ENCODE peak calls at places on chromosomes 11 and 22, in seven cellular contexts. One of them, this sample, is unnamed. For H3K4me1, the result is how much of the 10 kb centered on the place peaks cover.

GRCh38 chr11:78318733-78319132 is 98.9 kb downstream of the GAB2 start:
- DNase-seq in cardiac muscle cell: no peak
- DNase-seq in naive thymus-derived CD4-positive, alpha-beta T cell: no peak
- DNase-seq in upper lobe of left lung: no peak
- DNase-seq in adipocyte: peak
- DNase-seq in sigmoid colon: no peak
- DNase-seq in testis: no peak
- DNase-seq in this sample: no peak

GRCh38 chr11:33936745-33937612 is 45.1 kb upstream of the LMO2 start:
- DNase-seq in cardiac muscle cell: peak
- DNase-seq in naive thymus-derived CD4-positive, alpha-beta T cell: no peak
- DNase-seq in upper lobe of left lung: peak
- DNase-seq in adipocyte: peak
- DNase-seq in sigmoid colon: peak
- DNase-seq in testis: peak
- DNase-seq in this sample: no peak

GRCh38 chr11:62444271-62444833 is 25.5 kb downstream of the SCGB1A1 start:
- DNase-seq in cardiac muscle cell: no peak
- DNase-seq in naive thymus-derived CD4-positive, alpha-beta T cell: peak
- DNase-seq in upper lobe of left lung: peak
- DNase-seq in adipocyte: no peak
- DNase-seq in sigmoid colon: peak
- DNase-seq in testis: peak
- DNase-seq in this sample: no peak

GRCh38 chr11:61814958-61815789 is 1.6 kb downstream of the FADS1 start:
- DNase-seq in cardiac muscle cell: peak
- DNase-seq in naive thymus-derived CD4-positive, alpha-beta T cell: no peak
- DNase-seq in upper lobe of left lung: peak
- DNase-seq in adipocyte: peak
- DNase-seq in sigmoid colon: peak
- DNase-seq in testis: peak
- DNase-seq in this sample: peak

GRCh38 chr11:11722246-11722645 is 100.4 kb upstream of the GALNT18 start:
- DNase-seq in cardiac muscle cell: no peak
- DNase-seq in naive thymus-derived CD4-positive, alpha-beta T cell: no peak
- DNase-seq in upper lobe of left lung: no peak
- DNase-seq in adipocyte: no peak
- DNase-seq in sigmoid colon: no peak
- DNase-seq in testis: no peak
- DNase-seq in this sample: no peak

GRCh38 chr22:17418890-17419324 is 49.6 kb downstream of the CECR2 start:
- DNase-seq in cardiac muscle cell: no peak
- DNase-seq in naive thymus-derived CD4-positive, alpha-beta T cell: no peak
- DNase-seq in upper lobe of left lung: no peak
- DNase-seq in adipocyte: no peak
- DNase-seq in sigmoid colon: no peak
- DNase-seq in testis: peak
- DNase-seq in this sample: no peak

GRCh38 chr11:43558056-43558455 is 122.5 kb upstream of the HSD17B12 start:
- DNase-seq in cardiac muscle cell: no peak
- DNase-seq in naive thymus-derived CD4-positive, alpha-beta T cell: no peak
- DNase-seq in upper lobe of left lung: no peak
- DNase-seq in adipocyte: no peak
- DNase-seq in sigmoid colon: no peak
- DNase-seq in testis: no peak
- DNase-seq in this sample: no peak

GRCh38 chr11:116692318-116693106 is 80.3 kb downstream of the BUD13 start:
- DNase-seq in cardiac muscle cell: no peak
- DNase-seq in naive thymus-derived CD4-positive, alpha-beta T cell: no peak
- DNase-seq in upper lobe of left lung: no peak
- DNase-seq in adipocyte: no peak
- DNase-seq in sigmoid colon: peak
- DNase-seq in testis: no peak
- DNase-seq in this sample: no peak

GRCh38 chr11:35420371-35420770 is 1.0 kb upstream of the SLC1A2 start:
- DNase-seq in cardiac muscle cell: peak
- DNase-seq in naive thymus-derived CD4-positive, alpha-beta T cell: no peak
- DNase-seq in upper lobe of left lung: no peak
- DNase-seq in adipocyte: no peak
- DNase-seq in sigmoid colon: no peak
- DNase-seq in testis: no peak
- DNase-seq in this sample: no peak

GRCh38 chr22:40463017-40463631 is 92.7 kb downstream of the SGSM3 start:
- DNase-seq in cardiac muscle cell: no peak
- DNase-seq in naive thymus-derived CD4-positive, alpha-beta T cell: peak
- DNase-seq in upper lobe of left lung: peak
- DNase-seq in adipocyte: no peak
- DNase-seq in sigmoid colon: no peak
- DNase-seq in testis: no peak
- DNase-seq in this sample: peak

GRCh38 chr22:45083659-45084305 is 74.0 kb upstream of the PHF21B start:
- DNase-seq in cardiac muscle cell: no peak
- DNase-seq in naive thymus-derived CD4-positive, alpha-beta T cell: no peak
- DNase-seq in upper lobe of left lung: no peak
- DNase-seq in adipocyte: peak
- DNase-seq in sigmoid colon: no peak
- DNase-seq in testis: no peak
- DNase-seq in this sample: no peak

GRCh38 chr22:31305194-31305593 is 12.9 kb upstream of the PIK3IP1 start:
- DNase-seq in cardiac muscle cell: no peak
- DNase-seq in naive thymus-derived CD4-positive, alpha-beta T cell: no peak
- DNase-seq in upper lobe of left lung: no peak
- DNase-seq in adipocyte: no peak
- DNase-seq in sigmoid colon: no peak
- DNase-seq in testis: no peak
- DNase-seq in this sample: no peak

GRCh38 chr22:47323518-47323917 is 561.1 kb downstream of the TBC1D22A start:
- DNase-seq in cardiac muscle cell: no peak
- DNase-seq in naive thymus-derived CD4-positive, alpha-beta T cell: no peak
- DNase-seq in upper lobe of left lung: no peak
- DNase-seq in adipocyte: no peak
- DNase-seq in sigmoid colon: no peak
- DNase-seq in testis: no peak
- DNase-seq in this sample: no peak

GRCh38 chr11:131980878-131981668 is 610.7 kb downstream of the NTM start:
- DNase-seq in cardiac muscle cell: no peak
- DNase-seq in naive thymus-derived CD4-positive, alpha-beta T cell: no peak
- DNase-seq in upper lobe of left lung: no peak
- DNase-seq in adipocyte: no peak
- DNase-seq in sigmoid colon: no peak
- DNase-seq in testis: no peak
- DNase-seq in this sample: no peak

GRCh38 chr11:110295086-110295485 is 1.3 kb downstream of the RDX start:
- DNase-seq in cardiac muscle cell: no peak
- DNase-seq in naive thymus-derived CD4-positive, alpha-beta T cell: no peak
- DNase-seq in upper lobe of left lung: no peak
- DNase-seq in adipocyte: no peak
- DNase-seq in sigmoid colon: no peak
- DNase-seq in testis: no peak
- DNase-seq in this sample: no peak

GRCh38 chr11:85316967-85317366 is 310.2 kb downstream of the DLG2 start:
- DNase-seq in cardiac muscle cell: no peak
- DNase-seq in naive thymus-derived CD4-positive, alpha-beta T cell: no peak
- DNase-seq in upper lobe of left lung: no peak
- DNase-seq in adipocyte: no peak
- DNase-seq in sigmoid colon: no peak
- DNase-seq in testis: no peak
- DNase-seq in this sample: no peak

GRCh38 chr11:119615003-119615878 is 113.8 kb downstream of the NECTIN1 start:
- DNase-seq in cardiac muscle cell: no peak
- DNase-seq in naive thymus-derived CD4-positive, alpha-beta T cell: no peak
- DNase-seq in upper lobe of left lung: peak
- DNase-seq in adipocyte: peak
- DNase-seq in sigmoid colon: no peak
- DNase-seq in testis: no peak
- DNase-seq in this sample: no peak

GRCh38 chr11:86116386-86116726 is 47.5 kb upstream of the PICALM start:
- DNase-seq in cardiac muscle cell: no peak
- DNase-seq in naive thymus-derived CD4-positive, alpha-beta T cell: no peak
- DNase-seq in upper lobe of left lung: no peak
- DNase-seq in adipocyte: peak
- DNase-seq in sigmoid colon: no peak
- DNase-seq in testis: no peak
- DNase-seq in this sample: no peak

GRCh38 chr22:42560781-42561180 is 7.0 kb downstream of the SERHL2 start:
- DNase-seq in cardiac muscle cell: peak
- DNase-seq in naive thymus-derived CD4-positive, alpha-beta T cell: no peak
- DNase-seq in upper lobe of left lung: no peak
- DNase-seq in adipocyte: peak
- DNase-seq in sigmoid colon: no peak
- DNase-seq in testis: no peak
- DNase-seq in this sample: no peak

GRCh38 chr11:105073486-105074200 is 28.5 kb upstream of the CARD16 start:
- DNase-seq in cardiac muscle cell: no peak
- DNase-seq in naive thymus-derived CD4-positive, alpha-beta T cell: no peak
- DNase-seq in upper lobe of left lung: no peak
- DNase-seq in adipocyte: no peak
- DNase-seq in sigmoid colon: no peak
- DNase-seq in testis: no peak
- DNase-seq in this sample: no peak

GRCh38 chr22:30675436-30675835 is 7.8 kb upstream of the DUSP18 start:
- DNase-seq in cardiac muscle cell: no peak
- DNase-seq in naive thymus-derived CD4-positive, alpha-beta T cell: no peak
- DNase-seq in upper lobe of left lung: no peak
- DNase-seq in adipocyte: no peak
- DNase-seq in sigmoid colon: no peak
- DNase-seq in testis: peak
- DNase-seq in this sample: no peak

GRCh38 chr22:36377022-36377631 is 10.6 kb downstream of the MYH9 start:
- DNase-seq in cardiac muscle cell: no peak
- DNase-seq in naive thymus-derived CD4-positive, alpha-beta T cell: peak
- DNase-seq in upper lobe of left lung: no peak
- DNase-seq in adipocyte: no peak
- DNase-seq in sigmoid colon: no peak
- DNase-seq in testis: no peak
- DNase-seq in this sample: peak
- H3K4me1 ChIP-seq in cardiac muscle cell: under half
- H3K4me1 ChIP-seq in naive thymus-derived CD4-positive, alpha-beta T cell: half or more
- H3K4me1 ChIP-seq in upper lobe of left lung: half or more
- H3K4me1 ChIP-seq in adipocyte: under half
- H3K4me1 ChIP-seq in sigmoid colon: half or more
- H3K4me1 ChIP-seq in testis: under half
- H3K4me1 ChIP-seq in this sample: half or more

GRCh38 chr11:96543177-96543576 is 153.4 kb downstream of the JRKL start:
- DNase-seq in cardiac muscle cell: no peak
- DNase-seq in naive thymus-derived CD4-positive, alpha-beta T cell: no peak
- DNase-seq in upper lobe of left lung: no peak
- DNase-seq in adipocyte: no peak
- DNase-seq in sigmoid colon: no peak
- DNase-seq in testis: no peak
- DNase-seq in this sample: no peak
- H3K4me1 ChIP-seq in cardiac muscle cell: under half
- H3K4me1 ChIP-seq in naive thymus-derived CD4-positive, alpha-beta T cell: under half
- H3K4me1 ChIP-seq in upper lobe of left lung: under half
- H3K4me1 ChIP-seq in adipocyte: under half
- H3K4me1 ChIP-seq in sigmoid colon: under half
- H3K4me1 ChIP-seq in testis: under half
- H3K4me1 ChIP-seq in this sample: under half

DNA sequence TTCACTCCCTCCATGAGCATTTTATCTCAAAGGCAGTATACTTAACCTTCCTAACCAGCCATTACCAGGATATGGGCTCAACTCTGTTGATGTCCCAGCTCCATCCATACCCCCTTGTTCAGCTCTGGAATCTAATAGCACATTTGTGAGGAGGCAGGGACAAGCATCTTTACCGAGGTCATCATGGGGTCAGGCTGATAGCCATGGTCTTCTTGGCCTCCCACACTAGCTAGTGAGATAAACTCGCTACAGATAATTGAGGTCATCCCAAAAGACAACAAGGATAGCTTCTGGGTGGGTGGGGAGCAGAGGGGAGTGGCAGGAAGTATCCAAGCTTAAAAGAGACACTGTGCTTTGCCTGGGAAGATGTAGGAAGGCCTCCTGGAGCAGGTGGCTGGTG is 141.6 kb upstream of the RASSF10 start:
- DNase-seq in cardiac muscle cell: no peak
- DNase-seq in naive thymus-derived CD4-positive, alpha-beta T cell: no peak
- DNase-seq in upper lobe of left lung: no peak
- DNase-seq in adipocyte: no peak
- DNase-seq in sigmoid colon: no peak
- DNase-seq in testis: peak
- DNase-seq in this sample: no peak
- H3K4me1 ChIP-seq in cardiac muscle cell: under half
- H3K4me1 ChIP-seq in naive thymus-derived CD4-positive, alpha-beta T cell: under half
- H3K4me1 ChIP-seq in upper lobe of left lung: under half
- H3K4me1 ChIP-seq in adipocyte: under half
- H3K4me1 ChIP-seq in sigmoid colon: half or more
- H3K4me1 ChIP-seq in testis: under half
- H3K4me1 ChIP-seq in this sample: under half

GRCh38 chr11:123483058-123483457 is 53.0 kb downstream of the GRAMD1B start:
- DNase-seq in cardiac muscle cell: no peak
- DNase-seq in naive thymus-derived CD4-positive, alpha-beta T cell: no peak
- DNase-seq in upper lobe of left lung: no peak
- DNase-seq in adipocyte: no peak
- DNase-seq in sigmoid colon: no peak
- DNase-seq in testis: no peak
- DNase-seq in this sample: no peak
- H3K4me1 ChIP-seq in cardiac muscle cell: under half
- H3K4me1 ChIP-seq in naive thymus-derived CD4-positive, alpha-beta T cell: under half
- H3K4me1 ChIP-seq in upper lobe of left lung: under half
- H3K4me1 ChIP-seq in adipocyte: under half
- H3K4me1 ChIP-seq in sigmoid colon: under half
- H3K4me1 ChIP-seq in testis: under half
- H3K4me1 ChIP-seq in this sample: under half